ENCODE peak calls at places on chromosomes 13 and 19, in six cellular contexts. C is H1, Y is HL-60, E is K562, O is GM12878, H is SK-N-SH. U is an unnamed sample.

GRCh38 chr19:19642506-19643157 is 825 bp downstream of the GMIP start:
- DNase-seq in E (peak), O (no peak), Y (peak), H (peak), C (no peak), U (no peak)

GRCh38 chr13:26855071-26855470 is 94.5 kb upstream of the GPR12 start:
- DNase-seq in H (no peak), O (no peak), E (no peak), C (no peak), Y (no peak), U (no peak)

GRCh38 chr13:31115616-31116015 is 46.1 kb downstream of the HSPH1 start:
- DNase-seq in Y (no peak), C (no peak), E (no peak), O (no peak), H (no peak), U (no peak)

GRCh38 chr19:15534957-15535864 is 26.9 kb downstream of the CYP4F22 start:
- DNase-seq in O (no peak), H (no peak), Y (no peak), E (no peak), C (no peak), U (no peak)

GRCh38 chr13:83216521-83217245 is 665.6 kb downstream of the SLITRK1 start:
- DNase-seq in H (no peak), C (no peak), O (no peak), Y (no peak), E (no peak), U (no peak)

GRCh38 chr19:30118221-30118620 is 176.2 kb downstream of the URI1 start:
- DNase-seq in O (no peak), E (no peak), C (no peak), H (no peak), Y (no peak), U (no peak)

GRCh38 chr13:32381539-32381938 is 46.4 kb downstream of the N4BP2L1 start:
- DNase-seq in E (no peak), Y (no peak), O (no peak), C (peak), H (peak), U (peak)

GRCh38 chr19:31340059-31341025 is 8.9 kb downstream of the TSHZ3 start:
- DNase-seq in Y (peak), H (peak), O (no peak), C (no peak), E (no peak), U (no peak)

GRCh38 chr19:46631481-46631880 is 4.5 kb downstream of the GNG8 start:
- DNase-seq in Y (no peak), E (no peak), H (no peak), C (no peak), O (no peak), U (no peak)

GRCh38 chr13:22369840-22370239 is 699.0 kb downstream of the FGF9 start:
- DNase-seq in C (peak), Y (no peak), H (no peak), O (no peak), E (no peak), U (no peak)

GRCh38 chr13:74145249-74145970 is 11.2 kb upstream of the KLF12 start:
- DNase-seq in O (no peak), E (no peak), Y (no peak), C (no peak), H (peak), U (no peak)

GRCh38 chr19:41324921-41325639 is 15.1 kb downstream of the CCDC97 start:
- DNase-seq in O (no peak), H (peak), Y (no peak), C (peak), E (peak), U (peak)

GRCh38 chr19:6261883-6262282 is 17.9 kb downstream of the MLLT1 start:
- DNase-seq in O (no peak), H (no peak), E (no peak), Y (no peak), C (no peak), U (no peak)

GRCh38 chr13:99269627-99270252 is 11.6 kb upstream of the GPR18 start:
- DNase-seq in O (no peak), C (no peak), H (peak), E (no peak), Y (peak), U (peak)

GRCh38 chr19:43667524-43668405 is 2.2 kb downstream of the PLAUR start:
- DNase-seq in C (no peak), O (no peak), H (no peak), Y (no peak), E (no peak), U (no peak)

GRCh38 chr13:110471833-110472162 is 89.7 kb downstream of the RAB20 start:
- DNase-seq in E (peak), Y (peak), C (no peak), O (peak), H (no peak), U (no peak)

GRCh38 chr13:37621811-37622361 is 23.3 kb upstream of the POSTN start:
- DNase-seq in Y (no peak), C (no peak), O (no peak), E (no peak), H (no peak), U (no peak)

GRCh38 chr19:41541990-41542584 is 33.9 kb upstream of the CEACAM21 start:
- DNase-seq in Y (no peak), H (peak), E (peak), O (no peak), C (no peak), U (peak)

GRCh38 chr13:25192052-25192451 is 20.0 kb upstream of the AMER2 start:
- DNase-seq in C (no peak), E (no peak), Y (no peak), O (no peak), H (no peak), U (no peak)

GRCh38 chr13:60043262-60043661 is 120.5 kb downstream of the DIAPH3 start:
- DNase-seq in C (no peak), Y (no peak), E (no peak), H (peak), O (no peak), U (no peak)

GRCh38 chr19:29524912-29525870 is 603 bp upstream of the VSTM2B start:
- DNase-seq in H (no peak), C (no peak), Y (no peak), E (no peak), O (no peak), U (no peak)

GRCh38 chr13:27334774-27335490 is 64.3 kb downstream of the RASL11A start:
- DNase-seq in Y (no peak), C (no peak), E (no peak), O (no peak), H (no peak), U (no peak)

GRCh38 chr13:88051746-88052482 is 380.7 kb downstream of the SLITRK5 start:
- DNase-seq in H (no peak), Y (no peak), O (no peak), C (no peak), E (no peak), U (no peak)

DNA sequence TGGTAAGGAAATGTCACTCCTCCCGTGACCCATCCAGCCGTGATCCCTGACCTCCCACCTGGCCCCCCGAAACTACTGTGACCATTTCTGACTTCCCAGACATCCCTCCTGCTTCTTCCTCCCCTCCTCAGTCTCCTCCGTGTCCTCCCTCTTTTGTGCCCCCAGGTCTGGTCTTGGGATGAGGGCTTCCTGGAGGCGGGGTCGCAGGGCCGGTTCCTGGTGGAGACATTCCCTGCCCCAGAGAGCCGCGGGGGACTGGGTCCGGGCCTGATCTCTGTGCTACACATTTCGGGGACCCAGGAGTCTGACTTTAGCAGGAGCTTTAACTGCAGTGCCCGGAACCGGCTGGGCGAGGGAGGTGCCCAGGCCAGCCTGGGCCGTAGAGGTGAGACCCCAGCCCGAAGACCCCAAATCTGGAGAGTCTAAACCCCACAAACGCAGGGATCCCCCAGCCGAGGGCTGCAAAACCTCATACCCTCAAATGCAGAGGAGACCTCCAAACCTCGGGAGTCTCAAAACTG is 5.0 kb downstream of the KIRREL2 start:
- DNase-seq in H (no peak), Y (no peak), O (no peak), C (no peak), E (no peak), U (no peak)
- TF ChIP-seq GABPA in H (no peak), Y (no peak), O (no peak), C (no peak), E (no peak), U (no peak)

DNA sequence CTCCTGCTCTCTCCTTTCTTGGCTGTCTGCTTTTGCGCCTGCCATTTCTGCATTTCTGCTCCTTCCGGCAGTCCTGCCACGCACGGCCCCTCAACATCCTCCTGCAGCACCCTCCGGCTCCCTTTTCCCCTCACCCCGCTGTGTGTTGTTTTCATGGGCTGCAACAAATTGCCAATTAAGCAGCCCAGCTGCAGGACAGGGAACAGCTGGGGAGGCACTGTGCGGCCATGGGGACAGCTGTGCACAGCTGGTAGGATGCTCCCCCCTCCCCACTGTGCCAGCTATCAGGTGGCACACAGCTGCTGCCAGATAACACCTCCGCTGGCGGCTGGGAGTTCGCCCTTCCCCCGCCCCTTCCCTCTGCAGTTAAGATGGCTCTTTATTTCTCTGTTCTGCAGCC is 25.4 kb downstream of the LYL1 start:
- DNase-seq in H (peak), Y (no peak), E (no peak), C (no peak), O (no peak), U (no peak)
- H3K27ac ChIP-seq in H (no peak), Y (no peak), E (no peak), C (no peak), O (no peak), U (no peak)

GRCh38 chr13:113538689-113539058 is 45.9 kb upstream of the TFDP1 start:
- DNase-seq in H (peak), E (no peak), Y (no peak), O (no peak), C (no peak), U (no peak)

GRCh38 chr13:113536461-113537110 is 46.1 kb upstream of the DCUN1D2 start:
- DNase-seq in H (no peak), Y (no peak), E (no peak), O (no peak), C (no peak), U (no peak)

GRCh38 chr13:113537909-113538688 is 46.5 kb upstream of the TFDP1 start:
- DNase-seq in C (no peak), E (no peak), O (no peak), H (no peak), Y (no peak), U (no peak)

GRCh38 chr13:113535381-113535781 is 44.9 kb upstream of the DCUN1D2 start:
- DNase-seq in C (no peak), E (no peak), Y (no peak), H (no peak), O (no peak), U (no peak)

DNA sequence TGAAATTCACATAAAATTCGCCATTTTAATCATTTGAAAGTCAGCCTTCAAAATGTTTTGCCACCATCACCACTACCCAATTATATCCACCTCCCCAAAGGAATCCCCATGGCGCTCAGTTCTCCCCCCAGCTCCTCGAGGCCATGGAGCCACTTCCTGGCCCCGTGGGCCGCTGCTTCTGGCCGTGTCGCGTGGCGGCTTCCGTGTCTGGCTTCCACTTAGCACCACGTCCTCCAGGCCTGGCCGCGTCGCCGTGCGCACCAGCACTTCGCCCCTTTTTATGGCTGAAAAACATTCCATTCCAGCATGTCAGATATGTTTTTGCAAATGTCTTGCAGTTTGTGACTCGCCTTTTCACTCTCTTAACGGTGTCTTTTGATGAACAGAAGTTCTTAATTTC is 46.7 kb upstream of the DCUN1D2 start:
- DNase-seq in C (no peak), Y (no peak), E (no peak), H (no peak), O (no peak), U (no peak)
- TF ChIP-seq GABPA in C (no peak), Y (no peak), E (no peak), H (no peak), O (no peak), U (no peak)

GRCh38 chr19:4393947-4394590 is 6.3 kb downstream of the SH3GL1 start:
- DNase-seq in Y (no peak), O (no peak), C (no peak), E (no peak), H (no peak), U (no peak)
- H3K27ac ChIP-seq in Y (no peak), O (peak), C (no peak), E (peak), H (no peak), U (peak)